ENCODE peak calls at places on chromosomes 13 and 19, in five cellular contexts. I, N, Q, W and U are unnamed samples. For H3K27me3, the result is how much of the 10 kb centered on the place peaks cover.

GRCh38 chr19:9848060-9848459 is 12.9 kb downstream of the PIN1 start:
- DNase-seq in N (no peak), I (no peak), W (no peak), Q (peak), U (no peak)

GRCh38 chr19:54949412-54949811 is 2.1 kb upstream of the NLRP7 start:
- DNase-seq in I (no peak), W (no peak), Q (no peak), N (no peak), U (no peak)

GRCh38 chr19:13122980-13123957 is 5.2 kb downstream of the NACC1 start:
- DNase-seq in Q (no peak), W (no peak), N (no peak), I (no peak), U (no peak)

GRCh38 chr13:59519776-59520175 is 644.0 kb downstream of the DIAPH3 start:
- DNase-seq in I (no peak), Q (no peak), W (no peak), N (no peak), U (no peak)

GRCh38 chr19:50205681-50206138 is 2.3 kb downstream of the MYH14 start:
- DNase-seq in Q (peak), I (peak), W (no peak), N (no peak), U (peak)

GRCh38 chr13:98320561-98321105 is 143.6 kb upstream of the RNF113B start:
- DNase-seq in Q (no peak), W (no peak), N (no peak), I (no peak), U (no peak)

GRCh38 chr19:11538232-11539036 is at the start of gene CNN1:
- DNase-seq in I (no peak), N (no peak), W (peak), Q (peak), U (no peak)

GRCh38 chr13:35767256-35767981 is 290.9 kb upstream of the MAB21L1 start:
- DNase-seq in Q (no peak), N (no peak), I (no peak), W (no peak), U (no peak)

DNA sequence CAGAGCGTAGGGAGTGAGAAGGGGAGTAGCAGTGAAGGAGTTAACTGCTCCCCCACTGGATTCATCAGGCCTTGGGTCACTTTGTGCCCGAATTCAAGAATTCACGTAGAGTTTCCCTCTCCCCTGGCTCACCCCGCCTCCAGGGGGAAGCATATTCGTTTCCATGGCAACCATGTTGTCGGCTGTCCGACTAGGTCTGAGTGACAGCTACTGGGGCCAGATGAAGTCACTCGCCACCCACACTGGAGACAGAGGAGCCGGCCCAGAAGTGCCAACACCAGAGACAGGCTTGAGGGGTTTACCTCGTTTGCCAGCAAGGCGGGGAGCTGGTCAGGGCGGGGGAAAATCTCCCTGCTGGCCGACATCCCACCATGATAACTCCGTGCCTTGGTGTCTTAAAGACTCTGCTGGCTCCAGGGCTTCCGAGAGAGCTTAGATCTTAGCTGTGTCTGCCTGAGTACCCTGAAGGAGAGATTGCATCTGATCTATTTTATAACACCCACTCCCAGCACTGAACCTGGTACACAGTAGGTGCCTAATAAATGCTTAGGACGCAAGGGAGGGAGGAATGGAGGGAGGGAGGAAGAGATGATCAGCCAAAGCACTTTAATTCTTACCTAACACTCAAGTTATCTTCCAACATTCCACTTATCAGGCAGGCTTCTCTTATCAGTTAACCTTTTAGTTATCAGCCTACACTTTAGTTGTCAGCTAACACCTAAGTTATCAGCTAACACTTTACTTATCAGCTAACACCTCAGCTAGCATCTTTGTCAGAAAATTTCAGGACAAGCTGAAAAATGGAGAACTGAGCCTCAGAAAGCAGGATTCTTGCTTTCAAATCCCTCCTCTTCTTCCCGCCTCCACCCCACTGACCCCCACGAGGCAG is 57.2 kb upstream of the ZNRF4 start:
- DNase-seq in N (no peak), I (no peak), W (no peak), Q (peak), U (no peak)
- H3K4me3 ChIP-seq in N (no peak), I (no peak), W (no peak), Q (peak), U (no peak)

GRCh38 chr13:28497143-28497876 is 2.4 kb upstream of the FLT1 start:
- DNase-seq in N (no peak), W (no peak), I (no peak), Q (no peak), U (no peak)

GRCh38 chr13:28494861-28495585 is at the start of gene FLT1:
- DNase-seq in I (peak), W (peak), Q (peak), N (no peak), U (no peak)

GRCh38 chr13:28493740-28494536 is 990 bp downstream of the FLT1 start:
- DNase-seq in I (no peak), N (no peak), Q (peak), W (peak), U (no peak)

GRCh38 chr13:28494537-28494860 is 429 bp downstream of the FLT1 start:
- DNase-seq in I (no peak), N (no peak), W (no peak), Q (no peak), U (no peak)

GRCh38 chr13:28495586-28496564 is 947 bp upstream of the FLT1 start:
- DNase-seq in N (no peak), W (no peak), I (no peak), Q (peak), U (no peak)
- H3K27me3 ChIP-seq in N (half or more), W (under half), I (under half), Q (under half), U (under half)

GRCh38 chr13:73251866-73252265 is 193.1 kb downstream of the KLF5 start:
- DNase-seq in W (no peak), I (no peak), Q (no peak), N (no peak), U (no peak)

GRCh38 chr13:73248154-73248553 is 189.3 kb downstream of the KLF5 start:
- DNase-seq in I (no peak), Q (no peak), W (no peak), N (no peak), U (no peak)

GRCh38 chr13:73250061-73250460 is 191.3 kb downstream of the KLF5 start:
- DNase-seq in Q (no peak), N (no peak), W (no peak), I (no peak), U (no peak)

GRCh38 chr13:73245271-73245670 is 186.5 kb downstream of the KLF5 start:
- DNase-seq in W (no peak), I (no peak), Q (no peak), N (no peak), U (no peak)

GRCh38 chr13:73248711-73249580 is 190.1 kb downstream of the KLF5 start:
- DNase-seq in W (no peak), Q (peak), I (peak), N (peak), U (peak)
- TF ChIP-seq CTCF in W (no peak), Q (no peak), I (no peak), N (no peak), U (no peak)

GRCh38 chr19:3272532-3272931 is 48.1 kb downstream of the CELF5 start:
- DNase-seq in W (no peak), Q (no peak), N (no peak), I (no peak), U (no peak)

GRCh38 chr19:3268763-3269162 is 44.3 kb downstream of the CELF5 start:
- DNase-seq in I (no peak), W (no peak), N (no peak), Q (no peak), U (no peak)

GRCh38 chr19:3268326-3268725 is 43.9 kb downstream of the CELF5 start:
- DNase-seq in Q (no peak), N (no peak), I (no peak), W (no peak), U (no peak)

GRCh38 chr19:3270908-3271307 is 46.4 kb downstream of the CELF5 start:
- DNase-seq in Q (peak), I (no peak), W (no peak), N (no peak), U (no peak)

DNA sequence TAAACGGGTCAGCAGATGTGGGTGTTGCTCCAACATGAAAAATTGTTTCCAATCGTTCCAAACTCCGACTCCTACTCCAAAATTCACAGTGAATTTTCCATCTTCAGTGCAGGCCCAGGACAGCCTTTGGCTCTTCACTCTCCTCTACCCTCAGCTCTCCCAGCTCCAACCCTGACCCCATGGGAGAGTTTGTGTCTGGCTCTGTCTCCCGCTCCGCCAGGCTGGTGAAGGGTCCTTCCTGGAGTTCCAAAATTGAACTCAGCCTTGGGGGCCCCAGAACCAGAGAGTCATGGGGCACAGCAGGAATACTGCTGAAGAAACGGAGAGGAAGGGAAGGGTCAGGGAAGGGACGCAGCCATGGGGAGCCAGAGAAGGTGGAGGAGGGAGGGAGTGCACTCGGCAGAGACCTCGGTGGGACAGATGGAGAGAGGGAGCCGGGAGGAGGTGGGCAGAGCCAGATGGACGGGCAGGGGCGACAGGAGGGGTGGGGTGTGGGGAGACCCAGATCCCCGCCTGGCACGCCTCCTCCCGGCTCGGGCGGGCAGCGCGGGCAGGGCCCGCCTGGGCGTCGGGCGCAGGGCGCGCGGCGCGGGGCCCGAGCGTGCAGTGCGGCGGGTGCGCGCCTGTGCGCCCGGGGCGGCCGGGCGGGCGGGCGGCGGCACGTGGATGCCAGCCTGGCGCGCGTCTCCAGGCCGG is 45.7 kb downstream of the CELF5 start:
- DNase-seq in N (no peak), W (no peak), Q (peak), I (no peak), U (no peak)
- H3K4me3 ChIP-seq in N (no peak), W (no peak), Q (peak), I (no peak), U (no peak)

DNA sequence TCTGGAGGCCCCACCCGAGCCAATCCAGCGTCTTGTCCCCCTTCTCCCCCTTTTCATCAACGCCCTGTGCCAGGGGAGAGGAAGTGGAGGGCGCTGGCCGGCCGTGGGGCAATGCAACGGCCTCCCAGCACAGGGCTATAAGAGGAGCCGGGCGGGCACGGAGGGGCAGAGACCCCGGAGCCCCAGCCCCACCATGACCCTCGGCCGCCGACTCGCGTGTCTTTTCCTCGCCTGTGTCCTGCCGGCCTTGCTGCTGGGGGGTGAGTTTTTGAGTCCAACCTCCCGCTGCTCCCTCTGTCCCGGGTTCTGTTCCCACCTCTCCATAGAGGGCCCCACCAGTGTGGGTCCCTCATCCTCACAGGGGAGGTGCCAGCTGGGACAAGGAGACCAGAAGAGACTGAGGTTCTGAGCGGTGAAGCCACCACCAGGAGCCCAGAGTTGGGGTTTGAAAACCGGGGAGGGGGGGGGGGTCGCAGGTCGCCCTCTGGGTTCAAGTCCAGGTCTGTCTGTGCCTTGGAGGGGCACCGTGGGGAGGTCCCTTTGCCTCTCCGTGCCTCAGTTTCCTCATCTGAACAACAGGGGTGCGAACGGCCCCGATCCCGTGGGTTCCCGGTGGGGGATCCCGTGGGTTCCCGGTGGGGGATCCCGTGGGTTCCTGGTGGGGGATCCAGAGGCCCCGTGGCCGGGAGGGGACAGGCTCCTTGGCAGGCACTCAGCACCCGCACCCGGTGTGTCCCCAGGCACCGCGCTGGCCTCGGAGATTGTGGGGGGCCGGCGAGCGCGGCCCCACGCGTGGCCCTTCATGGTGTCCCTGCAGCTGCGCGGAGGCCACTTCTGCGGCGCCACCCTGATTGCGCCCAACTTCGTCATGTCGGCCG is at the start of gene ELANE:
- DNase-seq in I (no peak), N (no peak), W (no peak), Q (no peak), U (no peak)
- H3K27me3 ChIP-seq in I (under half), N (under half), W (under half), Q (under half), U (under half)

DNA sequence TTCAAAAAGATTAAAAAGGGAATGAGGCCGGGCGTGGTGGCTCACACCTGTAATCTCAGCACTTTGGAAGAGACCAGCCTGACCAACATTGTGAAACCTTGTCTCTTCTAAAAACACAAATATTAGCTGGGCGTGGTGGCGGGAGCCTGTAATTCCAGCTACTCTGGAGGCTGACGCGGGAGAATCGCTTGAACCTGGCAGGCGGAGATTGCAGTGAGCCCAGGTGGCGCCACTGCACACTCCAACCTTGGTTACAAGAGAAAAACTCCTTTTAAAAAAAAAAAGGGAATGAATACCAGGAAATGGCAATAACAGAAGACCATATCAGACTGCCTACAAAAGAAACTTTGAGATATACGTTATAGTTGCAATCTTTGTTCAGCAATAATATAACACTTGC is 1244.5 kb downstream of the PCDH9 start:
- DNase-seq in I (no peak), W (no peak), Q (peak), N (no peak), U (no peak)
- TF ChIP-seq CTCF in I (no peak), W (no peak), Q (peak), N (no peak), U (no peak)

GRCh38 chr19:39433480-39434079 is 2.2 kb downstream of the RPS16 start:
- DNase-seq in I (no peak), Q (no peak), N (no peak), W (no peak), U (no peak)
- H3K4me3 ChIP-seq in I (no peak), Q (peak), N (no peak), W (no peak), U (no peak)